ENCODE peak calls at places on chromosomes 13 and 19, in five cellular contexts. G is psoas muscle, N is NCI-H1092, S is T1000, D is tibial artery. Y is an unnamed sample.

GRCh38 chr13:94454906-94455305 is 24.6 kb downstream of the DCT start:
- DNase-seq in G (no peak), N (no peak), S (no peak), D (no peak), Y (no peak)

GRCh38 chr13:22945321-22946226 is 235.2 kb upstream of the SGCG start:
- DNase-seq in G (no peak), N (no peak), S (no peak), D (no peak), Y (no peak)

GRCh38 chr19:39362682-39363657 is 20.7 kb downstream of the SAMD4B start:
- DNase-seq in G (no peak), N (no peak), S (peak), D (peak), Y (no peak)

GRCh38 chr13:25232937-25233515 is 54.3 kb downstream of the MTMR6 start:
- DNase-seq in G (no peak), N (peak), S (no peak), D (no peak), Y (no peak)

GRCh38 chr19:50481351-50482149 is 4.9 kb upstream of the GARIN5A start:
- DNase-seq in G (peak), N (no peak), S (no peak), D (no peak), Y (no peak)

GRCh38 chr19:53908933-53909415 is at the start of gene CACNG7:
- DNase-seq in G (peak), N (no peak), S (no peak), D (no peak), Y (no peak)

GRCh38 chr13:21238267-21238666 is 61.8 kb downstream of the MRPL57 start:
- DNase-seq in G (no peak), N (no peak), S (no peak), D (no peak), Y (no peak)

GRCh38 chr13:77896536-77896935 is 22.1 kb downstream of the EDNRB start:
- DNase-seq in G (no peak), N (no peak), S (no peak), D (no peak), Y (no peak)

GRCh38 chr13:99269627-99270252 is 11.6 kb upstream of the GPR18 start:
- DNase-seq in G (no peak), N (peak), S (no peak), D (no peak), Y (peak)

GRCh38 chr19:34120846-34121639 is 51.3 kb upstream of the LSM14A start:
- DNase-seq in G (no peak), N (no peak), S (no peak), D (no peak), Y (peak)